ENCODE peak calls at places on chromosome 13, in eight cellular contexts. A is uterus, X is body of pancreas, B is GM12891, E is tibial nerve, S is lower leg skin, Q is K562, Z is prostate gland. K is an unnamed sample.

GRCh38 chr13:64339373-64340063 is 2890.6 kb downstream of the PCDH9 start:
- DNase-seq in A (no peak), X (no peak), B (no peak), E (no peak), S (no peak), Q (no peak), Z (no peak), K (no peak)

GRCh38 chr13:46473806-46474205 is 79.2 kb upstream of the LRCH1 start:
- DNase-seq in A (no peak), X (no peak), B (no peak), E (no peak), S (no peak), Q (no peak), Z (no peak), K (no peak)

GRCh38 chr13:40984670-40985366 is 34.3 kb downstream of the ELF1 start:
- DNase-seq in A (no peak), X (no peak), B (no peak), E (no peak), S (no peak), Q (no peak), Z (no peak), K (no peak)

GRCh38 chr13:94674609-94675348 is 37.6 kb downstream of the SOX21 start:
- DNase-seq in A (no peak), X (peak; percentile 72), B (peak; percentile 37), E (peak; percentile 55), S (peak; percentile 29), Q (peak; percentile 78), Z (peak; percentile 37), K (peak; percentile 46)

GRCh38 chr13:98263841-98264240 is 86.8 kb upstream of the RNF113B start:
- DNase-seq in A (no peak), X (no peak), B (no peak), E (no peak), S (no peak), Q (no peak), Z (no peak), K (no peak)

GRCh38 chr13:100633461-100633860 is 41.1 kb downstream of the TMTC4 start:
- DNase-seq in A (no peak), X (no peak), B (no peak), E (no peak), S (no peak), Q (no peak), Z (no peak), K (no peak)

GRCh38 chr13:58843567-58843966 is 1212.0 kb downstream of the PCDH17 start:
- DNase-seq in A (no peak), X (no peak), B (no peak), E (no peak), S (no peak), Q (no peak), Z (no peak), K (no peak)

GRCh38 chr13:52447815-52448552 is 2.5 kb downstream of the VPS36 start:
- DNase-seq in A (no peak), X (no peak), B (no peak), E (no peak), S (no peak), Q (peak; percentile 11), Z (no peak), K (no peak)

GRCh38 chr13:34733720-34734119 is 208.3 kb upstream of the NBEA start:
- DNase-seq in A (no peak), X (no peak), B (no peak), E (no peak), S (no peak), Q (no peak), Z (no peak), K (no peak)

GRCh38 chr13:27709779-27710178 is 82.5 kb upstream of the GSX1 start:
- DNase-seq in A (no peak), X (no peak), B (no peak), E (no peak), S (no peak), Q (no peak), Z (no peak), K (no peak)

GRCh38 chr13:113451951-113452421 is 1.3 kb downstream of the ADPRHL1 start:
- DNase-seq in A (no peak), X (no peak), B (no peak), E (no peak), S (no peak), Q (peak; percentile 6), Z (no peak), K (no peak)

GRCh38 chr13:109667754-109668360 is 118.5 kb downstream of the IRS2 start:
- DNase-seq in A (no peak), X (no peak), B (no peak), E (no peak), S (no peak), Q (no peak), Z (no peak), K (no peak)

GRCh38 chr13:111114362-111115050 is 604 bp upstream of the ARHGEF7 start:
- DNase-seq in A (peak; percentile 51), X (peak; percentile 40), B (peak; percentile 35), E (peak; percentile 17), S (peak; percentile 40), Q (no peak), Z (peak; percentile 24), K (peak; percentile 31)

GRCh38 chr13:21119526-21119925 is 56.8 kb downstream of the SKA3 start:
- DNase-seq in A (no peak), X (no peak), B (no peak), E (no peak), S (no peak), Q (no peak), Z (no peak), K (no peak)
- TF ChIP-seq POLR2A in A (no peak), X (no peak), B (no peak), E (no peak), S (no peak), Q (no peak), Z (no peak), K (no peak)

GRCh38 chr13:57629821-57630235 is 1.7 kb upstream of the PCDH17 start:
- DNase-seq in A (peak; percentile 48), X (peak; percentile 93), B (no peak), E (peak; percentile 65), S (peak; percentile 58), Q (no peak), Z (no peak), K (peak; percentile 27)
- TF ChIP-seq POLR2A in A (peak; percentile 58), X (peak; percentile 98), B (no peak), E (peak; percentile 24), S (no peak), Q (no peak), Z (no peak), K (peak; percentile 44)

GRCh38 chr13:75327132-75327505 is 154.8 kb downstream of the TBC1D4 start:
- DNase-seq in A (no peak), X (no peak), B (no peak), E (no peak), S (no peak), Q (no peak), Z (no peak), K (no peak)

GRCh38 chr13:75324413-75324940 is 157.5 kb downstream of the TBC1D4 start:
- DNase-seq in A (no peak), X (no peak), B (no peak), E (no peak), S (no peak), Q (no peak), Z (no peak), K (no peak)

GRCh38 chr13:75329723-75330122 is 152.2 kb downstream of the TBC1D4 start:
- DNase-seq in A (no peak), X (no peak), B (no peak), E (no peak), S (no peak), Q (no peak), Z (no peak), K (no peak)

GRCh38 chr13:75329097-75329496 is 152.9 kb downstream of the TBC1D4 start:
- DNase-seq in A (no peak), X (no peak), B (no peak), E (no peak), S (no peak), Q (no peak), Z (no peak), K (no peak)

DNA sequence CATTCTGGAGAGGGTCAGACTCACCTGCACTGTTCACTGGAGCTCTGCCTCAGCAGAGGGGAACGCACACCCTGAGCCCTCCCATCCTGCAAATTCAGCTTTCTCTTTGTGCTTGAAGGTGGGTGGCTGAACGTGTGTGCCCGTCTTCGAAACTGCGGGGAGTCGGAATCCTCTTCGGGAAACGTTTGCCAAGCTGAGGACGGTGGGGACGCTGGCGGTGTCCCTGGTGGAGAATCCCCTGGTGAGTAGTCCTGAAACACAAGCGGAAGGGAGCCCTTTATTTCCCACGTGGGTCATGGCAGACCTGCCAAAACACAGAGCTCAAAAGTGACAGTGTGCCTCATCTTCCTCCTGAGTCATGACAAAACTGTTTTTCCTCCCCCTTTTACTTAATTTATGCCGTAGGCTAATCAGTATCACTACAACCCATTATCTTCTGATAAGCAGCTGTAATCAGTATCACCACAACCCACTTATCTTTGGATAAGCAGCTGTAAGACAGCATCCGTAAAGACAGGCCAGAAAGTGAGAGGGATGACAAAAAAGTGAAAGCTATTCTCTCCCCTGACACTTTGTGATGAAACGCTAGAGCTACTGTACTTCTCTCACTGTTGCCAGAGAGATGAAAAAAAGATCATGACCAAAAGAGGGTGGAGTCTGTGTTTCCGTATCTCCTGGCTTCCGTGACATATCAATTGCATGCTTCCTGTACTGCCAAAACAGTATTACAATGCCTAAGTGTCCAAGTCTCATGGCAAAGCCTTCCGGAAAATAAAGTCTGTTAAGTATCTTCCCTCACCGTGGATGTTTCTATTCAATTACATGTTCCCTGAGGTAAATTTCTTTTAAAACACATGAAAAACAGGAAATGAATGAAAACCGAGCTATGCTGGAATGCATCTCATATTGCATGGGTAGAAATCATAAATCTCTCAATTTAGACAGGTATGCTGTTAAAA is 155.5 kb downstream of the TBC1D4 start:
- DNase-seq in A (no peak), X (no peak), B (peak; percentile 20), E (no peak), S (no peak), Q (peak; percentile 62), Z (no peak), K (no peak)
- TF ChIP-seq POLR2A in A (no peak), X (no peak), B (no peak), E (no peak), S (no peak), Q (no peak), Z (no peak), K (peak; percentile 22)

GRCh38 chr13:76516013-76516412 is 370.2 kb downstream of the KCTD12 start:
- DNase-seq in A (no peak), X (no peak), B (no peak), E (no peak), S (no peak), Q (no peak), Z (no peak), K (no peak)

DNA sequence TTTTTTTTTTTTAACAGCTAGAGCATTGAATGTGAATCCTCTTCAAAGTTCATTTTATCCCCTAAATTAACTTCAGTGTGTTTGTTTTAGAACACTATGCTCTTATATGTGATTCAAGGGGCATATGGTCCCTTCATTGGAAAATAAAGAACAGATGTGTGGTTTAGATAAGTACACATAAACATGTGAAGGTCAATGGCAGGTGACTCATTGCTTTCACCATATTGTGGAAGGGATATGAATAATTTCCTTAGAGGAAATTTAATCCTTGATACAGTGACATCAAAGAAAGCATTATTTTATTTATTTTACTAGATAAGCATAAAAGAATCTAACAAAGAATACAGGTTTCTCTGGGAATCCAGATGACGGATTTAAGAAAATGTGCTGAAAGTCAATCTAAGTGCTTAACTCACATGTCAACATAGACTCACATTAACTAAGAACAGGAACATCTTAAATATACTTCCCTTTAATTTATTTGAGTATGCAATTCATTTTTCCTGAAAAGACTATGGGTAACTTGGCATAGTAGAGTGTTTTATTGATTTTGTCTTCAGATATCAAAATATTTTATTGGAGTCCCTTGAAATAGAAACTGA is 373.4 kb downstream of the KCTD12 start:
- DNase-seq in A (no peak), X (no peak), B (no peak), E (no peak), S (no peak), Q (no peak), Z (no peak), K (no peak)
- TF ChIP-seq POLR2A in A (no peak), X (no peak), B (no peak), E (no peak), S (no peak), Q (no peak), Z (no peak), K (no peak)

GRCh38 chr13:44918323-44919102 is 70.8 kb downstream of the NUFIP1 start:
- DNase-seq in A (peak; percentile 88), X (peak; percentile 91), B (peak; percentile 46), E (peak; percentile 77), S (peak; percentile 87), Q (peak; percentile 87), Z (peak; percentile 83), K (peak; percentile 91)
- TF ChIP-seq POLR2A in A (peak; percentile 43), X (peak; percentile 80), B (no peak), E (no peak), S (no peak), Q (peak; percentile 55), Z (no peak), K (peak; percentile 60)